ENCODE peak calls at places on chromosome 22, in eight cellular contexts. One of them, this sample, is unnamed.

GRCh38 chr22:40055143-40055926 is 60.6 kb downstream of the FAM83F start:
- DNase-seq in adrenal gland: no peak
- DNase-seq in tibial nerve: no peak
- DNase-seq in body of pancreas: no peak
- DNase-seq in uterus: no peak
- DNase-seq in transverse colon: no peak
- DNase-seq in prostate gland: no peak
- DNase-seq in ovary: no peak
- DNase-seq in this sample: no peak

GRCh38 chr22:29030016-29030617 is 31.5 kb downstream of the C22orf31 start:
- DNase-seq in ovary: no peak
- DNase-seq in uterus: no peak
- DNase-seq in adrenal gland: no peak
- DNase-seq in body of pancreas: peak
- DNase-seq in transverse colon: no peak
- DNase-seq in tibial nerve: no peak
- DNase-seq in prostate gland: no peak
- DNase-seq in this sample: no peak

GRCh38 chr22:46092011-46092410 is 58.3 kb upstream of the PPARA start:
- DNase-seq in tibial nerve: no peak
- DNase-seq in transverse colon: no peak
- DNase-seq in adrenal gland: no peak
- DNase-seq in ovary: peak
- DNase-seq in body of pancreas: no peak
- DNase-seq in prostate gland: no peak
- DNase-seq in uterus: no peak
- DNase-seq in this sample: no peak

GRCh38 chr22:31586137-31586920 is 75.7 kb downstream of the PISD start:
- DNase-seq in body of pancreas: no peak
- DNase-seq in transverse colon: no peak
- DNase-seq in tibial nerve: no peak
- DNase-seq in prostate gland: no peak
- DNase-seq in adrenal gland: no peak
- DNase-seq in uterus: no peak
- DNase-seq in ovary: no peak
- DNase-seq in this sample: no peak

GRCh38 chr22:46432164-46433068 is 96.9 kb downstream of the TRMU start:
- DNase-seq in tibial nerve: no peak
- DNase-seq in adrenal gland: no peak
- DNase-seq in transverse colon: peak
- DNase-seq in body of pancreas: no peak
- DNase-seq in ovary: no peak
- DNase-seq in uterus: no peak
- DNase-seq in prostate gland: no peak
- DNase-seq in this sample: peak

GRCh38 chr22:41668971-41669911 is 19.4 kb downstream of the SNU13 start:
- DNase-seq in prostate gland: no peak
- DNase-seq in transverse colon: no peak
- DNase-seq in uterus: no peak
- DNase-seq in ovary: no peak
- DNase-seq in body of pancreas: no peak
- DNase-seq in adrenal gland: no peak
- DNase-seq in tibial nerve: no peak
- DNase-seq in this sample: peak

GRCh38 chr22:41596776-41597634 is 7.4 kb upstream of the PMM1 start:
- DNase-seq in prostate gland: peak
- DNase-seq in tibial nerve: peak
- DNase-seq in ovary: peak
- DNase-seq in body of pancreas: peak
- DNase-seq in transverse colon: peak
- DNase-seq in uterus: no peak
- DNase-seq in adrenal gland: peak
- DNase-seq in this sample: peak

GRCh38 chr22:44406581-44407403 is 91.2 kb downstream of the RTL6 start:
- DNase-seq in ovary: no peak
- DNase-seq in body of pancreas: no peak
- DNase-seq in prostate gland: no peak
- DNase-seq in adrenal gland: no peak
- DNase-seq in tibial nerve: no peak
- DNase-seq in uterus: no peak
- DNase-seq in transverse colon: no peak
- DNase-seq in this sample: no peak

GRCh38 chr22:25553131-25553530 is 11.3 kb upstream of the GRK3 start:
- DNase-seq in uterus: no peak
- DNase-seq in ovary: no peak
- DNase-seq in tibial nerve: no peak
- DNase-seq in prostate gland: no peak
- DNase-seq in transverse colon: no peak
- DNase-seq in body of pancreas: no peak
- DNase-seq in adrenal gland: no peak
- DNase-seq in this sample: no peak

GRCh38 chr22:20012741-20013331 is 3.8 kb downstream of the ARVCF start:
- DNase-seq in adrenal gland: no peak
- DNase-seq in ovary: peak
- DNase-seq in prostate gland: no peak
- DNase-seq in uterus: no peak
- DNase-seq in body of pancreas: no peak
- DNase-seq in tibial nerve: no peak
- DNase-seq in transverse colon: no peak
- DNase-seq in this sample: no peak

GRCh38 chr22:25482091-25482760 is 82.2 kb upstream of the GRK3 start:
- DNase-seq in body of pancreas: no peak
- DNase-seq in adrenal gland: no peak
- DNase-seq in prostate gland: no peak
- DNase-seq in uterus: no peak
- DNase-seq in transverse colon: no peak
- DNase-seq in ovary: no peak
- DNase-seq in tibial nerve: no peak
- DNase-seq in this sample: no peak

GRCh38 chr22:20814221-20814808 is 40.4 kb downstream of the SERPIND1 start:
- DNase-seq in transverse colon: no peak
- DNase-seq in prostate gland: no peak
- DNase-seq in adrenal gland: no peak
- DNase-seq in ovary: no peak
- DNase-seq in tibial nerve: no peak
- DNase-seq in uterus: no peak
- DNase-seq in body of pancreas: no peak
- DNase-seq in this sample: no peak

GRCh38 chr22:41485033-41485432 is 16.1 kb downstream of the ACO2 start:
- DNase-seq in ovary: no peak
- DNase-seq in prostate gland: no peak
- DNase-seq in transverse colon: peak
- DNase-seq in body of pancreas: no peak
- DNase-seq in tibial nerve: no peak
- DNase-seq in uterus: no peak
- DNase-seq in adrenal gland: no peak
- DNase-seq in this sample: peak

GRCh38 chr22:19152942-19153883 is 3.1 kb upstream of the GSC2 start:
- DNase-seq in tibial nerve: no peak
- DNase-seq in transverse colon: no peak
- DNase-seq in uterus: no peak
- DNase-seq in prostate gland: no peak
- DNase-seq in ovary: no peak
- DNase-seq in adrenal gland: no peak
- DNase-seq in body of pancreas: no peak
- DNase-seq in this sample: no peak

GRCh38 chr22:23789121-23789520 is 2.4 kb downstream of the SMARCB1 start:
- DNase-seq in body of pancreas: no peak
- DNase-seq in tibial nerve: no peak
- DNase-seq in prostate gland: no peak
- DNase-seq in ovary: no peak
- DNase-seq in transverse colon: no peak
- DNase-seq in uterus: no peak
- DNase-seq in adrenal gland: no peak
- DNase-seq in this sample: no peak

GRCh38 chr22:20127869-20128618 is 3.6 kb upstream of the ZDHHC8 start:
- DNase-seq in prostate gland: no peak
- DNase-seq in tibial nerve: no peak
- DNase-seq in body of pancreas: no peak
- DNase-seq in ovary: no peak
- DNase-seq in transverse colon: no peak
- DNase-seq in uterus: no peak
- DNase-seq in adrenal gland: no peak
- DNase-seq in this sample: no peak

GRCh38 chr22:21867528-21868266 is at the start of gene MAPK1:
- DNase-seq in adrenal gland: peak
- DNase-seq in body of pancreas: peak
- DNase-seq in prostate gland: peak
- DNase-seq in tibial nerve: peak
- DNase-seq in uterus: peak
- DNase-seq in transverse colon: peak
- DNase-seq in ovary: peak
- DNase-seq in this sample: peak
- TF ChIP-seq POLR2A in adrenal gland: peak
- TF ChIP-seq POLR2A in body of pancreas: peak
- TF ChIP-seq POLR2A in prostate gland: peak
- TF ChIP-seq POLR2A in tibial nerve: peak
- TF ChIP-seq POLR2A in uterus: peak
- TF ChIP-seq POLR2A in transverse colon: peak
- TF ChIP-seq POLR2A in ovary: peak
- TF ChIP-seq POLR2A in this sample: peak

DNA sequence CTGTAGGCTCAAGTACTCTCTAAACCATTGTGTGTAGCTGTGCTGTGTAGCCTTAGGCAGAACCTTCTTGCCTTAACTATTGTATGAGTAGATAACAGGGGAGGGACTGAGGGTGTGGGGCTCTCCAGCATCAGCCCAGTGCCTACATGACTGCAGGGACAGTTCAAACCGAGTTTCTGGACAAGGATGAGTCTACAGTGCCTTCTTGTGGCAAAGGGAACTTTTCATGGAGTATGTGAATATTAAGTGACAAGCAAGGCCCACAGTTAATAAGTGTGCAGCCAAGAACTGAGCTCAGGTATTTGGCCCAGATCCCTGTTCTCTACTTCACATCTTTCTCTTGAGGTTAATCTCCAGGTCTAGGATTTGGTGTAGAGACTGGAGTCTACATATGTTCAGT is 424.4 kb upstream of the LARGE1 start:
- DNase-seq in ovary: no peak
- DNase-seq in adrenal gland: no peak
- DNase-seq in prostate gland: no peak
- DNase-seq in tibial nerve: no peak
- DNase-seq in uterus: no peak
- DNase-seq in body of pancreas: no peak
- DNase-seq in transverse colon: no peak
- DNase-seq in this sample: no peak
- TF ChIP-seq CTCF in ovary: no peak
- TF ChIP-seq CTCF in adrenal gland: no peak
- TF ChIP-seq CTCF in prostate gland: no peak
- TF ChIP-seq CTCF in tibial nerve: no peak
- TF ChIP-seq CTCF in uterus: no peak
- TF ChIP-seq CTCF in body of pancreas: no peak
- TF ChIP-seq CTCF in transverse colon: no peak
- TF ChIP-seq CTCF in this sample: peak

DNA sequence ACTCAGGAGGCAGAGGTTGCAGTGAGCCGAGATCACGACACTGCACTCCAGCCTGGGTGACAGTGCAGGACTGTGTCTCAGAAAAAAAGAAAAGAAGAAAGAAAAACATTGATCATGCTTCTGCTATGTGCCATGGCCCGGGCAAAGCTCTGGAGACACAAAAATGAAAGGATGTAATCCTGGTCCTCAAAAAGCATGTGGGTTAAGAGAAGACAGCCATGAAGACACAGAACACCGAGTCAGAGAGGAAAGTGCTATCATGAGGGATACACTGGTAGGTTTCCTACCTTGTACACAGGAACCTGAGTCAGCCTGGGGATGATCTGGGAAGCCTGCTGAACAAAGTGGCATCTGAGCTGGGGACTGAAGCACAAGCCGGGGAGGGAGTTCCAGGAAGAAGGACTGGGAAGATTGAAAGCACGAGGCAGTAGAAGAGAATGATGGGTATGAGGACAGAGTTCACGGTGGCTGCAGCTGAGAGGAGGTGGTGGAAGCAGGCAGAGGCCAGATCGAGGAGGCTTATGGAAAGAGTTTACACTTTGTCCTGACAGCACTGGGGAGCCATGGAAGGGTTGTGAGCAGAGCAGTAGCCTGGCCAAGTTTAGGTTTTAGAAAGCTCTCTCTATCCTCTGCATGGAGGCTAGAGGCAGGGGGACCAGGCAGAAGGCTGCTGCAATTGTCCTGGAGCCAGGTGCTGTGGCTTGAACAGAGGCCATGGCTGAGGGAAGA is 9.9 kb upstream of the MAFF start:
- DNase-seq in uterus: no peak
- DNase-seq in body of pancreas: no peak
- DNase-seq in prostate gland: no peak
- DNase-seq in tibial nerve: no peak
- DNase-seq in ovary: no peak
- DNase-seq in adrenal gland: no peak
- DNase-seq in transverse colon: no peak
- DNase-seq in this sample: no peak
- H3K27ac ChIP-seq in uterus: no peak
- H3K27ac ChIP-seq in body of pancreas: no peak
- H3K27ac ChIP-seq in prostate gland: no peak
- H3K27ac ChIP-seq in tibial nerve: no peak
- H3K27ac ChIP-seq in ovary: no peak
- H3K27ac ChIP-seq in adrenal gland: no peak
- H3K27ac ChIP-seq in transverse colon: no peak
- H3K27ac ChIP-seq in this sample: no peak

GRCh38 chr22:43088979-43089717 is at the start of gene TTLL1:
- DNase-seq in uterus: peak
- DNase-seq in prostate gland: peak
- DNase-seq in body of pancreas: peak
- DNase-seq in adrenal gland: peak
- DNase-seq in tibial nerve: peak
- DNase-seq in ovary: peak
- DNase-seq in transverse colon: peak
- DNase-seq in this sample: peak
- TF ChIP-seq POLR2A in uterus: peak
- TF ChIP-seq POLR2A in prostate gland: peak
- TF ChIP-seq POLR2A in body of pancreas: no peak
- TF ChIP-seq POLR2A in adrenal gland: peak
- TF ChIP-seq POLR2A in tibial nerve: no peak
- TF ChIP-seq POLR2A in ovary: peak
- TF ChIP-seq POLR2A in transverse colon: no peak
- TF ChIP-seq POLR2A in this sample: peak

GRCh38 chr22:27386186-27386585 is 415.4 kb downstream of the MN1 start:
- DNase-seq in body of pancreas: no peak
- DNase-seq in adrenal gland: no peak
- DNase-seq in prostate gland: no peak
- DNase-seq in transverse colon: no peak
- DNase-seq in tibial nerve: no peak
- DNase-seq in ovary: no peak
- DNase-seq in uterus: no peak
- DNase-seq in this sample: no peak
- TF ChIP-seq CTCF in body of pancreas: no peak
- TF ChIP-seq CTCF in adrenal gland: no peak
- TF ChIP-seq CTCF in prostate gland: no peak
- TF ChIP-seq CTCF in transverse colon: no peak
- TF ChIP-seq CTCF in tibial nerve: no peak
- TF ChIP-seq CTCF in ovary: no peak
- TF ChIP-seq CTCF in uterus: no peak
- TF ChIP-seq CTCF in this sample: no peak

GRCh38 chr22:30211124-30211820 is 35.3 kb downstream of the LIF start:
- DNase-seq in adrenal gland: no peak
- DNase-seq in uterus: no peak
- DNase-seq in transverse colon: no peak
- DNase-seq in body of pancreas: no peak
- DNase-seq in prostate gland: no peak
- DNase-seq in tibial nerve: no peak
- DNase-seq in ovary: no peak
- DNase-seq in this sample: no peak
- H3K27ac ChIP-seq in adrenal gland: no peak
- H3K27ac ChIP-seq in uterus: no peak
- H3K27ac ChIP-seq in transverse colon: no peak
- H3K27ac ChIP-seq in body of pancreas: peak
- H3K27ac ChIP-seq in prostate gland: no peak
- H3K27ac ChIP-seq in tibial nerve: no peak
- H3K27ac ChIP-seq in ovary: no peak
- H3K27ac ChIP-seq in this sample: no peak

This sample was measured in Peyer's patch.